ENCODE peak calls at places on chromosomes 1 and 21, in five cellular contexts. W, Y, A, X and H are unnamed samples.

GRCh38 chr1:181518152-181518551 is 34.8 kb downstream of the CACNA1E start:
- DNase-seq in A (no peak), Y (no peak), X (no peak), W (no peak), H (no peak)

GRCh38 chr1:159881930-159882839 is 17.8 kb downstream of the CFAP45 start:
- DNase-seq in A (peak), X (no peak), Y (no peak), W (peak), H (no peak)

GRCh38 chr21:45151484-45152115 is 77.2 kb downstream of the ADARB1 start:
- DNase-seq in A (no peak), X (no peak), Y (no peak), W (no peak), H (no peak)

GRCh38 chr1:21764615-21765423 is 18.1 kb downstream of the USP48 start:
- DNase-seq in A (no peak), W (no peak), Y (no peak), X (no peak), H (no peak)

GRCh38 chr21:17622018-17622417 is 9.3 kb upstream of the BTG3 start:
- DNase-seq in Y (no peak), A (no peak), W (no peak), X (no peak), H (no peak)

GRCh38 chr1:47436979-47437517 is 796 bp upstream of the FOXD2 start:
- DNase-seq in Y (no peak), W (no peak), A (no peak), X (no peak), H (no peak)

GRCh38 chr1:177185209-177185608 is 14.5 kb downstream of the BRINP2 start:
- DNase-seq in Y (no peak), A (no peak), X (peak), W (no peak), H (no peak)

GRCh38 chr1:37089750-37090149 is 55.4 kb upstream of the GRIK3 start:
- DNase-seq in Y (no peak), X (no peak), A (no peak), W (no peak), H (no peak)

GRCh38 chr1:226809785-226810571 is 60.4 kb upstream of the PSEN2 start:
- DNase-seq in W (no peak), Y (no peak), X (no peak), A (no peak), H (no peak)

GRCh38 chr1:53982034-53982761 is 35.8 kb downstream of the LDLRAD1 start:
- DNase-seq in A (no peak), X (peak), W (no peak), Y (peak), H (no peak)

GRCh38 chr1:162861101-162861500 is at the start of gene CCDC190:
- DNase-seq in W (no peak), A (no peak), Y (no peak), X (no peak), H (no peak)

GRCh38 chr1:119431836-119432235 is 16.9 kb downstream of the HSD3B2 start:
- DNase-seq in A (no peak), X (no peak), W (no peak), Y (no peak), H (no peak)

GRCh38 chr1:106266786-106267185 is 789.7 kb upstream of the PRMT6 start:
- DNase-seq in X (no peak), A (no peak), Y (no peak), W (no peak), H (no peak)

GRCh38 chr21:43832648-43833047 is 32.4 kb upstream of the AGPAT3 start:
- DNase-seq in A (no peak), Y (no peak), X (no peak), W (no peak), H (no peak)

GRCh38 chr1:222034790-222035189 is 292.9 kb upstream of the DUSP10 start:
- DNase-seq in A (no peak), W (no peak), X (no peak), Y (no peak), H (no peak)

GRCh38 chr1:218750216-218750970 is 405.3 kb downstream of the TGFB2 start:
- DNase-seq in W (no peak), Y (no peak), X (no peak), A (no peak), H (no peak)